ENCODE peak calls at places on chromosome 11, in six cellular contexts. T is mammary epithelial cell; Z is CD4-positive, alpha-beta T cell; B is OCI-LY7; L is MM.1S; U is stomach. E is an unnamed sample.

GRCh38 chr11:65468874-65469333 is 29.9 kb upstream of the MALAT1 start:
- DNase-seq in L (peak; percentile 84), T (peak; percentile 82), Z (peak; percentile 51), U (peak; percentile 93), B (peak; percentile 83), E (peak; percentile 76)

GRCh38 chr11:46347637-46348311 is 511 bp downstream of the DGKZ start:
- DNase-seq in T (no peak), L (no peak), U (no peak), Z (no peak), B (no peak), E (no peak)

GRCh38 chr11:100536979-100537378 is 150.1 kb upstream of the ARHGAP42 start:
- DNase-seq in T (peak; percentile 71), L (no peak), U (no peak), Z (no peak), B (no peak), E (no peak)

GRCh38 chr11:96177132-96177531 is 165.9 kb downstream of the MAML2 start:
- DNase-seq in Z (no peak), L (no peak), B (no peak), U (no peak), T (no peak), E (no peak)

GRCh38 chr11:69216609-69217008 is 60.9 kb downstream of the SMIM38 start:
- DNase-seq in Z (no peak), U (peak; percentile 8), L (no peak), T (no peak), B (no peak), E (no peak)

GRCh38 chr11:63567044-63567840 is 4.1 kb upstream of the PLAAT2 start:
- DNase-seq in Z (peak; percentile 75), U (no peak), T (peak; percentile 95), B (peak; percentile 85), L (peak; percentile 73), E (peak; percentile 62)

GRCh38 chr11:42025404-42025803 is 566.0 kb upstream of the LRRC4C start:
- DNase-seq in L (no peak), T (no peak), B (no peak), U (no peak), Z (no peak), E (no peak)

GRCh38 chr11:8732276-8732675 is 49.7 kb downstream of the RPL27A start:
- DNase-seq in T (no peak), U (no peak), B (peak; percentile 36), L (peak; percentile 61), Z (no peak), E (no peak)

GRCh38 chr11:45501277-45501979 is 164.0 kb downstream of the CHST1 start:
- DNase-seq in L (no peak), Z (no peak), T (no peak), U (no peak), B (no peak), E (no peak)

GRCh38 chr11:66337103-66337899 is 1.1 kb upstream of the RIN1 start:
- DNase-seq in B (no peak), T (no peak), L (no peak), U (no peak), Z (no peak), E (no peak)

GRCh38 chr11:31233425-31233824 is 136.1 kb downstream of the DCDC1 start:
- DNase-seq in U (no peak), T (peak; percentile 6), B (no peak), Z (no peak), L (no peak), E (no peak)

GRCh38 chr11:70916321-70916720 is 336.1 kb downstream of the SHANK2 start:
- DNase-seq in U (no peak), B (no peak), Z (no peak), T (no peak), L (no peak), E (no peak)

GRCh38 chr11:95111923-95112540 is 22.4 kb downstream of the ENDOD1 start:
- DNase-seq in Z (no peak), T (no peak), L (no peak), U (no peak), B (no peak), E (no peak)

GRCh38 chr11:113546757-113547507 is 71.7 kb upstream of the DRD2 start:
- DNase-seq in T (peak; percentile 74), U (no peak), Z (no peak), B (no peak), L (no peak), E (no peak)

DNA sequence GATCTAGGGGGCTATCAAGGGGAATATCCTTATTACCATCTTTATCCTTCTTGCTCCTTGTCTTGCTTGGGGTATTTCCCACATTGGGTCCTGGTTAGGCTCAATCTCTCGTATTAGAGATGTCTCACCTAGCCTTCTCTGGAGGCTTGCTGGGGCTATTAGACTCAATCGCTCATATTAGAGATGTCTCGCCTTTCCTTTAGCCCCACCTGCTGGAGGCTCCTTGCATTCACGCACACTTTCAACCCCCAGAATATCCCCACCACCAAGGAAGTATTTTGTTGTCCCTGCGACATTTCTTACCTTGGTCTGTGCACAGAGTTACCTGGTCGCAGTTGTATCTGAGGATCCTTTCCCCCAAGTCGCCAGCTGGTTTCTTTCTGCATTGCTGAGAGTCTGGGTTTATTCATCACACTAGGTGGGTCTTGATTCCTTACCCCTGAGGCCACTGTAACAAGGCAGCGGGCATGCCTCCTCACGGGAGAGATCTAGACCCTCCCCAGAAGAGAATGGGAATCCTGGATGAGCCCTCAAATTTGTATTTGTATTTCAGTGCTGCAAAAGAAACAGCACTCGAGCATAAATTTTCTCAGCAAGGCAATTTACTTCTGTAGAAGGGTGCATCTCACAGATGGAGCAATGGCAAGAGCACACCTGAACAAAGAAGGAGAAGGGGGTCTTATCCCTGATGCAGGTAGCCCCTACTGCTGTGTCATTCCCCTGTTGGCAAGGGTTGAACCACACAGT is 15.9 kb upstream of the HYLS1 start:
- DNase-seq in Z (no peak), L (peak; percentile 40), U (peak; percentile 37), B (peak; percentile 20), T (peak; percentile 6), E (no peak)
- TF ChIP-seq CTCF in Z (no peak), L (peak; percentile 44), U (peak; percentile 36), B (peak; percentile 60), T (peak; percentile 46), E (no peak)

DNA sequence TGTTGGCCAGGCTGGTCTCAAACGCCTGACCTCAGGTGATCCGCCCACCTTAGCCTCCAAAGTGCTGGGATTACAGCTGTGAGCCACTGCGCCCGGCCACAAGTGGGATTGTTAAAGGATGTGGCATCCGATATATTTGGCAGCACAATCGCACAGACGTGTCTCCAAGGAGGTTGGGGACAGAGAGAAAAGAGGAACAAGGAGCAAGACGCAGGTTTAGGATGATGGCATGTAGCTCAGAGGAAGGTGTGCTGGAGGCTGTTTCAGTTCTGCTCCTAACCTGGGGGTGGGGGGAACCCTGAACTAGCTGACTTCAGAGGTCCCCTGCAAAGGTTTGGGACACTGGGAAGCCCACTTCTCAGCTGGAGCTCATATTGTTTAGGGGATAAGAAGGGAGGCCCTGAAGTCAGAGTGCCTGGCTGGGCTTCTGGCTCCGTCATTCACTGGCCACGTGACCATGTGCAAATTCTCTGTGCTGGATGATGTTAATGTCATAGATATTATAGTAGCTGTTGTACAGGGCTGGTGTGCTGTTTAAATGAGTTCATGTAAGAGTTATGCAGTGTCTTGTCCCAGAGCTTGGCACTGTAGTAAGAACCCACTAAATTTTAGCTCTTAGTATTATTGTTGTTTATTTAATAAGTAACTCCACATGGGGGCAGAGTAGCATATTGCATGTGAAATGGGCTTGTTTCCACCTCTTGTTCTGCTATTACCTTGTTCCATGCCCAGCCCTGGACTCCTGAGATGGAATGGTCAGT is 129.7 kb downstream of the ST3GAL4 start:
- DNase-seq in T (peak; percentile 14), Z (no peak), L (no peak), U (no peak), B (peak; percentile 54), E (no peak)
- TF ChIP-seq CTCF in T (peak; percentile 23), Z (no peak), L (peak; percentile 9), U (no peak), B (peak; percentile 78), E (no peak)

GRCh38 chr11:105004021-105004420 is 18.9 kb downstream of the CASP5 start:
- DNase-seq in B (no peak), U (no peak), T (no peak), L (no peak), Z (no peak), E (no peak)
- TF ChIP-seq CTCF in B (no peak), U (no peak), T (no peak), L (no peak), Z (no peak), E (no peak)

DNA sequence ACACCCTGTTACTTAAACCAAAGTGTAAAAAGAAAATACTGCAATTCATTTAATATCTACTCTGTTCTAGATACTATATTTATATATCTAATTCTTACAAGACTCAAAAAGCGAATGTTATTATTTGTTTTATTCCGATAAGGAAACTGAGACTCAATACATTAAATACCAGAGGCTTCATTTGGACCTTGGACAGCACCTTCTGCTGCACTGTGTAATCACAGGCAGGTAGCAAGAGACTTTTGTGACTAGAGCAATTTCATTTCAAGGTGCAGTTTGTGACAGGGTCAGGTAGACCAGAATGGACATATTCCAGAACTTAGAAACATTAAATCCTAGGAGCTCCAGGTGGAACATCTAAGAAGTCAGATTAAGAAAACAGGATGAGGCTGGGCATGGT is 21.4 kb upstream of the DNAJB13 start:
- DNase-seq in U (no peak), T (no peak), B (no peak), L (no peak), Z (no peak), E (no peak)
- TF ChIP-seq CTCF in U (no peak), T (no peak), B (no peak), L (no peak), Z (no peak), E (no peak)

GRCh38 chr11:33980896-33981295 is 70.6 kb upstream of the CAPRIN1 start:
- DNase-seq in Z (no peak), L (no peak), T (no peak), B (no peak), U (no peak), E (no peak)

GRCh38 chr11:33987975-33988580 is 63.5 kb upstream of the CAPRIN1 start:
- DNase-seq in Z (peak; percentile 63), U (peak; percentile 73), T (peak; percentile 48), L (peak; percentile 86), B (peak; percentile 84), E (peak; percentile 74)

GRCh38 chr11:33982661-33983060 is 68.9 kb upstream of the CAPRIN1 start:
- DNase-seq in B (no peak), Z (no peak), L (no peak), T (no peak), U (no peak), E (no peak)

GRCh38 chr11:33987545-33987944 is 64.0 kb upstream of the CAPRIN1 start:
- DNase-seq in Z (no peak), B (no peak), U (no peak), T (no peak), L (no peak), E (no peak)

DNA sequence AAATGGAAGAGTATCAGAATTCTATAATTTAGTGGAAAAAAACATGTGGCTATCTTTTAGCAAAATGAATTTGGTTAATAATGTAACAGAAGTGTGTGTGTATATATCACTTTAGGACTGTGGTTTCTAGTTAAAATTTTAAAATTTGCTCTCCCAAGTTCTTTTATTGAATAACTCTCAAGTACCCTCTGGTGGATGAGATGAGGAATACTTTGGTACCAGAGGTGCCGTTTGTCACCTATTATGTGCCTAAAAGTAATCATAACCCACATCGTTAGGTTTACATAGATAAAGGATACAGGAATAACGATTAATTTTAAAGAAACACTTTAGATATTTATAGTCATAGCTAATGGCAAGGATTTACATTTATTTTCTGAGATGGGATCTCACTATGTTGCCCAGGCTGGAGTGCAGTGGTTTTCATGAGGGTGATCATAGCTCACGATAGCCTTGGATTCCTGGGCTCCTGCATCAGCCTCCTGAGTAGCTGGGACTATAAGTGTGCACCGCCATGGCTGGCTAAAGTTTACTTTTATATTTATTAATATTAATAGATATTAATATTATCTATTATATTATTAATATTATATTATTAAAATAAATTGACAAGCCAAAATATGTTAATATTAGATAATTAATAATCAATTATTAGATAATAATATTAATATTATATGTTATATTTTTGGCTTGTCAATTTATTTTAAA is 66.7 kb upstream of the CAPRIN1 start:
- DNase-seq in T (no peak), Z (no peak), B (no peak), U (no peak), L (no peak), E (no peak)
- TF ChIP-seq CTCF in T (no peak), Z (no peak), B (peak; percentile 54), U (no peak), L (no peak), E (no peak)

GRCh38 chr11:117631336-117632090 is 165.5 kb downstream of the DSCAML1 start:
- DNase-seq in U (no peak), T (no peak), Z (no peak), B (no peak), L (no peak), E (no peak)
- TF ChIP-seq CTCF in U (no peak), T (no peak), Z (no peak), B (no peak), L (no peak), E (no peak)